ENCODE peak calls at places on chromosomes 12 and 14, in five cellular contexts. P, I, R, T and E are unnamed samples. For H3K9me3, the result is how much of the 10 kb centered on the place peaks cover.

GRCh38 chr12:92470608-92471021 is 232.2 kb upstream of the PLEKHG7 start:
- DNase-seq in T (no peak), P (no peak), I (no peak), R (no peak), E (no peak)

GRCh38 chr14:34051966-34052657 is 101.2 kb upstream of the EGLN3 start:
- DNase-seq in P (no peak), R (no peak), T (no peak), I (peak), E (no peak)

GRCh38 chr12:57958061-57958657 is 16.8 kb downstream of the ATP23 start:
- DNase-seq in I (no peak), P (peak), T (no peak), R (no peak), E (no peak)

GRCh38 chr12:67394600-67394999 is 125.4 kb downstream of the CAND1 start:
- DNase-seq in P (peak), R (peak), T (peak), I (peak), E (no peak)

GRCh38 chr14:95352481-95352880 is 32.8 kb upstream of the CLMN start:
- DNase-seq in P (no peak), I (no peak), T (no peak), R (no peak), E (no peak)

GRCh38 chr12:48025281-48025680 is 21.0 kb upstream of the COL2A1 start:
- DNase-seq in R (no peak), T (no peak), P (no peak), I (no peak), E (no peak)

GRCh38 chr12:87575906-87576305 is 453.3 kb downstream of the C12orf50 start:
- DNase-seq in T (no peak), P (no peak), R (no peak), I (no peak), E (no peak)

GRCh38 chr14:103861413-103862392 is 14.3 kb upstream of the PPP1R13B start:
- DNase-seq in I (no peak), P (peak), T (no peak), R (no peak), E (no peak)

GRCh38 chr12:122265433-122265832 is 861 bp downstream of the VPS33A start:
- DNase-seq in P (no peak), R (no peak), T (no peak), I (no peak), E (no peak)

GRCh38 chr14:60116181-60116580 is 24.5 kb downstream of the PCNX4 start:
- DNase-seq in R (no peak), I (no peak), P (no peak), T (no peak), E (no peak)

GRCh38 chr12:98939350-98939749 is 294.3 kb downstream of the APAF1 start:
- DNase-seq in R (peak), T (no peak), I (peak), P (no peak), E (no peak)

GRCh38 chr14:91177073-91177796 is 63.4 kb downstream of the DGLUCY start:
- DNase-seq in R (peak), P (no peak), T (no peak), I (peak), E (no peak)

GRCh38 chr12:9115731-9116689 is at the start of gene A2M:
- DNase-seq in T (no peak), P (no peak), I (peak), R (no peak), E (no peak)

GRCh38 chr14:53715390-53715730 is 241.3 kb downstream of the BMP4 start:
- DNase-seq in P (no peak), R (no peak), I (peak), T (no peak), E (no peak)

GRCh38 chr12:19575307-19576243 is 136.3 kb downstream of the AEBP2 start:
- DNase-seq in P (peak), I (peak), R (no peak), T (peak), E (peak)

GRCh38 chr14:106506901-106507305 is 980.5 kb downstream of the TMEM121 start:
- DNase-seq in I (no peak), R (no peak), T (no peak), P (no peak), E (no peak)

GRCh38 chr14:29858299-29858698 is 69.3 kb downstream of the PRKD1 start:
- DNase-seq in P (no peak), T (no peak), R (no peak), I (no peak), E (no peak)

GRCh38 chr12:91210144-91210543 is 27.5 kb upstream of the DCN start:
- DNase-seq in I (no peak), R (no peak), T (no peak), P (no peak), E (no peak)

GRCh38 chr12:92194566-92194965 is 48.9 kb upstream of the BTG1 start:
- DNase-seq in R (no peak), T (no peak), P (no peak), I (no peak), E (no peak)

GRCh38 chr14:74667758-74668157 is 45.1 kb downstream of the AREL1 start:
- DNase-seq in P (no peak), I (peak), T (no peak), R (no peak), E (no peak)

GRCh38 chr14:94161087-94161486 is 13.0 kb upstream of the PPP4R4 start:
- DNase-seq in I (no peak), T (no peak), P (no peak), R (no peak), E (no peak)

GRCh38 chr14:94164685-94165431 is 9.3 kb upstream of the PPP4R4 start:
- DNase-seq in P (no peak), R (no peak), T (no peak), I (no peak), E (no peak)

GRCh38 chr14:94162466-94162865 is 11.7 kb upstream of the PPP4R4 start:
- DNase-seq in I (no peak), R (no peak), P (no peak), T (no peak), E (no peak)

GRCh38 chr14:94163806-94164205 is 10.3 kb upstream of the PPP4R4 start:
- DNase-seq in T (no peak), P (no peak), I (no peak), R (no peak), E (no peak)

GRCh38 chr14:94161979-94162378 is 12.1 kb upstream of the PPP4R4 start:
- DNase-seq in P (no peak), I (no peak), R (no peak), T (no peak), E (no peak)
- H3K4me3 ChIP-seq in P (no peak), I (no peak), R (no peak), T (no peak), E (no peak)

DNA sequence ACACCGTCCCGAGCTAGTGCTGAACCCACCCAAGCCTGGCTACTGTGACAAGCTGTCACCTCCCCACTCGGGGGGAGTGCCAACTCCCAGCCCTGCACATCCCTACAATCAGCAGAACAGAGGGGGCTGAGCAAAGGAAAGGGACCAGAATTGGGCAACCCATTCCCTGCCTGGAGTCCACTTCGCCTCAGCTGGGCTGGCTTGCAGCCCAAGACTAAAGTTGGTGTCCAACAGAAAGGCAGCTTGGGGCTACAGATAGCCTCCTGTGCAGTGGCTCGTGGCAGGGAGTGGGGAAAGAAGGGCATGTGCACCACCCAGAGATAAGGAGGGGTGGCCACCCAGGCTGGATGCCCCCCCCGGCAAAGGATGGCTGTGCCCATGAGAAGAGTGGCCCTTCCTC is 16.9 kb downstream of the AHSA1 start:
- DNase-seq in R (no peak), T (no peak), I (no peak), P (peak), E (peak)
- H3K9me3 ChIP-seq in R (under half), T (under half), I (under half), P (under half), E (under half)

GRCh38 chr12:113233967-113234366 is 12.7 kb downstream of the TPCN1 start:
- DNase-seq in I (no peak), P (no peak), R (no peak), T (no peak), E (no peak)

GRCh38 chr12:113232232-113232615 is 11.0 kb downstream of the TPCN1 start:
- DNase-seq in P (peak), T (peak), I (no peak), R (no peak), E (peak)

GRCh38 chr12:113231275-113232231 is 10.3 kb downstream of the TPCN1 start:
- DNase-seq in R (no peak), T (peak), I (peak), P (peak), E (peak)

GRCh38 chr12:113234483-113234882 is 13.2 kb downstream of the TPCN1 start:
- DNase-seq in R (no peak), T (no peak), P (peak), I (no peak), E (no peak)

DNA sequence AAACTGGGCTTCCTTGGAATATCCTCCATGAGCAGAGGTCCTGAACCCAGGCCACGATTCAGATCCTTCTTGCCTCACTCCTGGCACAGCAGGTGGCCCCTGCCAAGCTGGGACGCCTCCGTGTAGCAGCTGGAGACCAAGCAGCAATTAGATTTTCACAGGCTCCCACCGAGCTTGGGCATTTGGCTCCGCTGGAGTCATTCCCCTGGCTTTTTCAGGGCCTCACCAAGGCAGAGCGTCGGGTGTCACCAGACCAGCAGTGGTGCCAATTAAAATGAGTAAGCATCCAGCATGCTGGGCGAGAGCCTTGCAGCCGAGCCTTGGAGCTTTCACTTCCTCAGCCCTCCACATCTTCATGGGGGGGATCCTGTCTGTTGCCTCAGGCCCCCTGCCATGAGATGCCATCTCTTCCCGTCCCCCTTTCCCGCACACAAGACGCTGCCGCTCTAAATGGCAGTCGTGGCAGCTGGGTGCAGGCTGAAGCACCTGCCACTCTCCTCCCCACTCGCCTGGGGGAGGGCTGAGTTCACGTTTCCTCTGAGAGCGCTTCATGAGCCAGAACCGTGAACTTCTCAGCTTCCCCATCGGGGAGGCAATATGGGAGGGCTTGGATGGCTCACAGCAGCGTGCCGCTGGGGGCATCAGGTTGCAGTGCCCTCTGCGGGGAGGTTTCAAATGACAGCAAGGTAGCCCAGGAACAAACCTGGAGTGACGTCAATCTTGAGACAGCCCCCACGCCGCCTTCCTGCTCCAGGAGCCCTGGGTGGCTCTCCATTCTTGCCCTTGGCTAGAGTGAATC is 11.7 kb downstream of the TPCN1 start:
- DNase-seq in I (peak), T (peak), R (no peak), P (peak), E (peak)
- H3K4me3 ChIP-seq in I (no peak), T (no peak), R (no peak), P (no peak), E (no peak)

GRCh38 chr12:191541-191940 is 22.4 kb downstream of the SLC6A12 start:
- DNase-seq in P (no peak), I (no peak), R (no peak), T (no peak), E (no peak)
- H3K9me3 ChIP-seq in P (under half), I (under half), R (under half), T (under half), E (under half)

GRCh38 chr12:55058776-55059175 is 39.0 kb downstream of the NEUROD4 start:
- DNase-seq in I (no peak), T (no peak), P (no peak), R (no peak), E (no peak)
- H3K4me3 ChIP-seq in I (no peak), T (no peak), P (no peak), R (no peak), E (no peak)

GRCh38 chr12:126910570-126910969 is 1356.4 kb upstream of the TMEM132C start:
- DNase-seq in P (no peak), R (no peak), T (no peak), I (no peak), E (no peak)

GRCh38 chr12:126914170-126914796 is 1352.7 kb upstream of the TMEM132C start:
- DNase-seq in T (no peak), P (no peak), I (no peak), R (no peak), E (no peak)

GRCh38 chr12:126915309-126915708 is 1351.7 kb upstream of the TMEM132C start:
- DNase-seq in R (no peak), P (no peak), I (no peak), T (no peak), E (no peak)

GRCh38 chr12:126908765-126909142 is 1358.2 kb upstream of the TMEM132C start:
- DNase-seq in P (no peak), R (no peak), I (no peak), T (no peak), E (no peak)

DNA sequence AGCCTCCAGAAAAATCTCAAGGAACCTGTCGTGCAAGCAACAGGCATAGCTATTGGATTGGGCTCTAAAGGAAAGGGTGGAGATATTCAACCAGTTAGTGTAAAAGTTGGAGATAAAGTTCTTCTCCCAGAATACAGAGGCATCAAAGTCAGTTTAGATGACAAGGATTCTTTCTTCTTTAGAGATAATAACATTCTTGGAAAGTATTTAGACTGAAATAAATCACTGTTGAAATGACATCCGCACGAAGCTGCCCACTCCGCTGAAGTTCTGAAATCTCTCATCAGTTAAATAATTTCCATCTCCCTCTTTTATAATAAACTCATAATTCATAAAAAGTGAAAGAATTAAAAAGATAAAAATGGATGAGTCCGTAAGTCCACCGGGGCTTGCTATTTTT is 1354.9 kb upstream of the TMEM132C start:
- DNase-seq in P (no peak), T (no peak), I (no peak), R (no peak), E (no peak)
- H3K9me3 ChIP-seq in P (under half), T (under half), I (under half), R (under half), E (under half)

GRCh38 chr12:4810219-4810671 is 90.0 kb downstream of the GALNT8 start:
- DNase-seq in P (no peak), T (no peak), R (no peak), I (no peak), E (no peak)
- H3K4me3 ChIP-seq in P (no peak), T (peak), R (no peak), I (peak), E (no peak)

DNA sequence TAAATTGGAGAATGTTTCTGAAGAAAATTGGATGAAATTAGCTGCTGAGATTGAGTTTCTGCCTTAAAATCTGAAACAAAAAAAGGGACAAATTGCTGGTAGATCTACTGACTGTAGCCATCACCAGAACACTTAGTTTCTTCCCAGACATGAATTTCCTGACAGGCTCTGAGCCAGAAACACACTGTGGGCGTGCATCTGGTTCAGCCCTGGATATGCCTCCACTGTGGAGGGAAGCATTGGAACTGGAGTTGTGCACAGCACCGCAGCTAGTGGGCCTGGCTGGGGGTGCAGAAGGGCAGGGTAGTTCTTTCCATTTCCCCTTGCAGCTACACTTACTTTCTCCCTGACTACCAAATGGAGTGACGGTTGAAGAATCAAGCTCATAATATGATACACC is 31.2 kb downstream of the CREBL2 start:
- DNase-seq in I (no peak), T (no peak), P (no peak), R (no peak), E (no peak)
- H3K9me3 ChIP-seq in I (under half), T (under half), P (under half), R (under half), E (under half)

GRCh38 chr14:35532783-35533356 is 1.1 kb upstream of the INSM2 start:
- DNase-seq in R (no peak), I (no peak), T (no peak), P (no peak), E (no peak)
- H3K4me3 ChIP-seq in R (peak), I (peak), T (peak), P (peak), E (peak)